ENCODE peak calls at places on chromosomes 4 and X, in five cellular contexts. One of them, this sample, is unnamed.

GRCh38 chr4:173446416-173446815 is 47.5 kb upstream of the SCRG1 start:
- DNase-seq in GM04504: no peak
- DNase-seq in GDM1: no peak
- DNase-seq in H4: no peak
- DNase-seq in stimulated activated CD8-positive, alpha-beta memory T cell treated with anti-CD3 and anti-CD28 coated beads, Interleukin-12 subunit alpha, Interleukin-12 subunit beta, amount 100 ng/mL, for 4 hours: no peak
- DNase-seq in this sample: no peak

GRCh38 chrX:136477026-136477425 is 10.7 kb upstream of the BRS3 start:
- DNase-seq in GM04504: no peak
- DNase-seq in GDM1: no peak
- DNase-seq in H4: no peak
- DNase-seq in stimulated activated CD8-positive, alpha-beta memory T cell treated with anti-CD3 and anti-CD28 coated beads, Interleukin-12 subunit alpha, Interleukin-12 subunit beta, amount 100 ng/mL, for 4 hours: no peak
- DNase-seq in this sample: no peak

GRCh38 chr4:87038837-87039715 is 104.3 kb downstream of the AFF1 start:
- DNase-seq in GM04504: peak; percentile 85
- DNase-seq in GDM1: no peak
- DNase-seq in H4: peak; percentile 79
- DNase-seq in stimulated activated CD8-positive, alpha-beta memory T cell treated with anti-CD3 and anti-CD28 coated beads, Interleukin-12 subunit alpha, Interleukin-12 subunit beta, amount 100 ng/mL, for 4 hours: no peak
- DNase-seq in this sample: no peak

GRCh38 chr4:119498520-119498919 is 130.1 kb downstream of the PDE5A start:
- DNase-seq in GM04504: no peak
- DNase-seq in GDM1: no peak
- DNase-seq in H4: no peak
- DNase-seq in stimulated activated CD8-positive, alpha-beta memory T cell treated with anti-CD3 and anti-CD28 coated beads, Interleukin-12 subunit alpha, Interleukin-12 subunit beta, amount 100 ng/mL, for 4 hours: no peak
- DNase-seq in this sample: no peak

GRCh38 chrX:96683997-96684338 is 674 bp upstream of the DIAPH2 start:
- DNase-seq in GM04504: no peak
- DNase-seq in GDM1: no peak
- DNase-seq in H4: no peak
- DNase-seq in stimulated activated CD8-positive, alpha-beta memory T cell treated with anti-CD3 and anti-CD28 coated beads, Interleukin-12 subunit alpha, Interleukin-12 subunit beta, amount 100 ng/mL, for 4 hours: no peak
- DNase-seq in this sample: no peak

GRCh38 chr4:7260569-7260968 is 68.2 kb downstream of the SORCS2 start:
- DNase-seq in GM04504: no peak
- DNase-seq in GDM1: no peak
- DNase-seq in H4: no peak
- DNase-seq in stimulated activated CD8-positive, alpha-beta memory T cell treated with anti-CD3 and anti-CD28 coated beads, Interleukin-12 subunit alpha, Interleukin-12 subunit beta, amount 100 ng/mL, for 4 hours: no peak
- DNase-seq in this sample: no peak

GRCh38 chrX:153477901-153478300 is 7.5 kb upstream of the HAUS7 start:
- DNase-seq in GM04504: no peak
- DNase-seq in GDM1: no peak
- DNase-seq in H4: no peak
- DNase-seq in stimulated activated CD8-positive, alpha-beta memory T cell treated with anti-CD3 and anti-CD28 coated beads, Interleukin-12 subunit alpha, Interleukin-12 subunit beta, amount 100 ng/mL, for 4 hours: no peak
- DNase-seq in this sample: no peak

GRCh38 chr4:2935762-2936743 is 27.2 kb downstream of the NOP14 start:
- DNase-seq in GM04504: no peak
- DNase-seq in GDM1: no peak
- DNase-seq in H4: no peak
- DNase-seq in stimulated activated CD8-positive, alpha-beta memory T cell treated with anti-CD3 and anti-CD28 coated beads, Interleukin-12 subunit alpha, Interleukin-12 subunit beta, amount 100 ng/mL, for 4 hours: no peak
- DNase-seq in this sample: no peak

GRCh38 chr4:184831153-184831552 is 5.4 kb upstream of the ACSL1 start:
- DNase-seq in GM04504: no peak
- DNase-seq in GDM1: no peak
- DNase-seq in H4: no peak
- DNase-seq in stimulated activated CD8-positive, alpha-beta memory T cell treated with anti-CD3 and anti-CD28 coated beads, Interleukin-12 subunit alpha, Interleukin-12 subunit beta, amount 100 ng/mL, for 4 hours: no peak
- DNase-seq in this sample: no peak

GRCh38 chrX:150192846-150193245 is 170.3 kb upstream of the MAMLD1 start:
- DNase-seq in GM04504: no peak
- DNase-seq in GDM1: no peak
- DNase-seq in H4: no peak
- DNase-seq in stimulated activated CD8-positive, alpha-beta memory T cell treated with anti-CD3 and anti-CD28 coated beads, Interleukin-12 subunit alpha, Interleukin-12 subunit beta, amount 100 ng/mL, for 4 hours: no peak
- DNase-seq in this sample: no peak

GRCh38 chrX:6244666-6245065 is 16.0 kb upstream of the NLGN4X start:
- DNase-seq in GM04504: no peak
- DNase-seq in GDM1: no peak
- DNase-seq in H4: no peak
- DNase-seq in stimulated activated CD8-positive, alpha-beta memory T cell treated with anti-CD3 and anti-CD28 coated beads, Interleukin-12 subunit alpha, Interleukin-12 subunit beta, amount 100 ng/mL, for 4 hours: no peak
- DNase-seq in this sample: no peak

GRCh38 chrX:78029663-78030062 is 60.2 kb upstream of the PGAM4 start:
- DNase-seq in GM04504: peak; percentile 7
- DNase-seq in GDM1: no peak
- DNase-seq in H4: peak; percentile 7
- DNase-seq in stimulated activated CD8-positive, alpha-beta memory T cell treated with anti-CD3 and anti-CD28 coated beads, Interleukin-12 subunit alpha, Interleukin-12 subunit beta, amount 100 ng/mL, for 4 hours: no peak
- DNase-seq in this sample: peak; percentile 8

GRCh38 chrX:118360429-118361125 is 14.7 kb downstream of the WDR44 start:
- DNase-seq in GM04504: no peak
- DNase-seq in GDM1: no peak
- DNase-seq in H4: no peak
- DNase-seq in stimulated activated CD8-positive, alpha-beta memory T cell treated with anti-CD3 and anti-CD28 coated beads, Interleukin-12 subunit alpha, Interleukin-12 subunit beta, amount 100 ng/mL, for 4 hours: no peak
- DNase-seq in this sample: no peak

GRCh38 chrX:154603438-154604430 is 15.3 kb downstream of the CTAG1B start:
- DNase-seq in GM04504: no peak
- DNase-seq in GDM1: peak; percentile 49
- DNase-seq in H4: peak; percentile 92
- DNase-seq in stimulated activated CD8-positive, alpha-beta memory T cell treated with anti-CD3 and anti-CD28 coated beads, Interleukin-12 subunit alpha, Interleukin-12 subunit beta, amount 100 ng/mL, for 4 hours: no peak
- DNase-seq in this sample: peak; percentile 46

GRCh38 chr4:57098945-57099344 is 11.2 kb downstream of the IGFBP7 start:
- DNase-seq in GM04504: peak; percentile 67
- DNase-seq in GDM1: no peak
- DNase-seq in H4: no peak
- DNase-seq in stimulated activated CD8-positive, alpha-beta memory T cell treated with anti-CD3 and anti-CD28 coated beads, Interleukin-12 subunit alpha, Interleukin-12 subunit beta, amount 100 ng/mL, for 4 hours: no peak
- DNase-seq in this sample: peak; percentile 74

GRCh38 chr4:183356931-183357675 is 34.9 kb upstream of the CLDN24 start:
- DNase-seq in GM04504: no peak
- DNase-seq in GDM1: no peak
- DNase-seq in H4: no peak
- DNase-seq in stimulated activated CD8-positive, alpha-beta memory T cell treated with anti-CD3 and anti-CD28 coated beads, Interleukin-12 subunit alpha, Interleukin-12 subunit beta, amount 100 ng/mL, for 4 hours: no peak
- DNase-seq in this sample: no peak

GRCh38 chr4:123017078-123017477 is 94.7 kb upstream of the NUDT6 start:
- DNase-seq in GM04504: no peak
- DNase-seq in GDM1: no peak
- DNase-seq in H4: no peak
- DNase-seq in stimulated activated CD8-positive, alpha-beta memory T cell treated with anti-CD3 and anti-CD28 coated beads, Interleukin-12 subunit alpha, Interleukin-12 subunit beta, amount 100 ng/mL, for 4 hours: no peak
- DNase-seq in this sample: no peak

GRCh38 chr4:147371661-147372060 is 109.2 kb upstream of the EDNRA start:
- DNase-seq in GM04504: no peak
- DNase-seq in GDM1: no peak
- DNase-seq in H4: no peak
- DNase-seq in stimulated activated CD8-positive, alpha-beta memory T cell treated with anti-CD3 and anti-CD28 coated beads, Interleukin-12 subunit alpha, Interleukin-12 subunit beta, amount 100 ng/mL, for 4 hours: no peak
- DNase-seq in this sample: peak; percentile 13

GRCh38 chr4:41380758-41381157 is 124.0 kb downstream of the UCHL1 start:
- DNase-seq in GM04504: no peak
- DNase-seq in GDM1: no peak
- DNase-seq in H4: no peak
- DNase-seq in stimulated activated CD8-positive, alpha-beta memory T cell treated with anti-CD3 and anti-CD28 coated beads, Interleukin-12 subunit alpha, Interleukin-12 subunit beta, amount 100 ng/mL, for 4 hours: no peak
- DNase-seq in this sample: no peak

GRCh38 chrX:43971966-43972961 is 926 bp downstream of the NDP start:
- DNase-seq in GM04504: no peak
- DNase-seq in GDM1: no peak
- DNase-seq in H4: no peak
- DNase-seq in stimulated activated CD8-positive, alpha-beta memory T cell treated with anti-CD3 and anti-CD28 coated beads, Interleukin-12 subunit alpha, Interleukin-12 subunit beta, amount 100 ng/mL, for 4 hours: no peak
- DNase-seq in this sample: no peak

GRCh38 chr4:7332216-7333023 is 102.3 kb downstream of the PSAPL1 start:
- DNase-seq in GM04504: no peak
- DNase-seq in GDM1: no peak
- DNase-seq in H4: no peak
- DNase-seq in stimulated activated CD8-positive, alpha-beta memory T cell treated with anti-CD3 and anti-CD28 coated beads, Interleukin-12 subunit alpha, Interleukin-12 subunit beta, amount 100 ng/mL, for 4 hours: no peak
- DNase-seq in this sample: no peak

GRCh38 chr4:71692963-71693362 is 90.9 kb downstream of the GC start:
- DNase-seq in GM04504: no peak
- DNase-seq in GDM1: no peak
- DNase-seq in H4: no peak
- DNase-seq in stimulated activated CD8-positive, alpha-beta memory T cell treated with anti-CD3 and anti-CD28 coated beads, Interleukin-12 subunit alpha, Interleukin-12 subunit beta, amount 100 ng/mL, for 4 hours: no peak
- DNase-seq in this sample: no peak

GRCh38 chr4:146590801-146591200 is 47.9 kb upstream of the POU4F2 start:
- DNase-seq in GM04504: no peak
- DNase-seq in GDM1: no peak
- DNase-seq in H4: no peak
- DNase-seq in stimulated activated CD8-positive, alpha-beta memory T cell treated with anti-CD3 and anti-CD28 coated beads, Interleukin-12 subunit alpha, Interleukin-12 subunit beta, amount 100 ng/mL, for 4 hours: no peak
- DNase-seq in this sample: no peak

GRCh38 chrX:8629871-8630270 is 102.1 kb downstream of the ANOS1 start:
- DNase-seq in GM04504: no peak
- DNase-seq in GDM1: no peak
- DNase-seq in H4: no peak
- DNase-seq in stimulated activated CD8-positive, alpha-beta memory T cell treated with anti-CD3 and anti-CD28 coated beads, Interleukin-12 subunit alpha, Interleukin-12 subunit beta, amount 100 ng/mL, for 4 hours: no peak
- DNase-seq in this sample: no peak

GRCh38 chrX:138885886-138886285 is 174.4 kb upstream of the FGF13 start:
- DNase-seq in GM04504: no peak
- DNase-seq in GDM1: no peak
- DNase-seq in H4: peak; percentile 61
- DNase-seq in stimulated activated CD8-positive, alpha-beta memory T cell treated with anti-CD3 and anti-CD28 coated beads, Interleukin-12 subunit alpha, Interleukin-12 subunit beta, amount 100 ng/mL, for 4 hours: no peak
- DNase-seq in this sample: peak; percentile 17